ENCODE peak calls at places on chromosomes 5 and 9, in six cellular contexts. One of them, this sample, is unnamed.

GRCh38 chr5:40570408-40571129 is 109.1 kb upstream of the PTGER4 start:
- DNase-seq in GM20000: peak
- DNase-seq in endothelial cell: no peak
- DNase-seq in nephron progenitor cell: no peak
- DNase-seq in OCI-LY7: peak
- DNase-seq in fibroblast of mammary gland: peak
- DNase-seq in this sample: peak

GRCh38 chr5:175022286-175022685 is 297.9 kb downstream of the MSX2 start:
- DNase-seq in GM20000: no peak
- DNase-seq in endothelial cell: no peak
- DNase-seq in nephron progenitor cell: no peak
- DNase-seq in OCI-LY7: no peak
- DNase-seq in fibroblast of mammary gland: no peak
- DNase-seq in this sample: no peak

GRCh38 chr5:173474881-173475287 is 141.6 kb downstream of the BOD1 start:
- DNase-seq in GM20000: no peak
- DNase-seq in endothelial cell: no peak
- DNase-seq in nephron progenitor cell: no peak
- DNase-seq in OCI-LY7: no peak
- DNase-seq in fibroblast of mammary gland: peak
- DNase-seq in this sample: peak

GRCh38 chr5:50814541-50814940 is 148.1 kb downstream of the PARP8 start:
- DNase-seq in GM20000: no peak
- DNase-seq in endothelial cell: no peak
- DNase-seq in nephron progenitor cell: no peak
- DNase-seq in OCI-LY7: no peak
- DNase-seq in fibroblast of mammary gland: no peak
- DNase-seq in this sample: no peak

GRCh38 chr5:113381791-113382190 is 53.0 kb downstream of the TSSK1B start:
- DNase-seq in GM20000: no peak
- DNase-seq in endothelial cell: no peak
- DNase-seq in nephron progenitor cell: no peak
- DNase-seq in OCI-LY7: no peak
- DNase-seq in fibroblast of mammary gland: no peak
- DNase-seq in this sample: no peak

GRCh38 chr9:7234144-7234543 is 476.4 kb downstream of the KDM4C start:
- DNase-seq in GM20000: peak
- DNase-seq in endothelial cell: peak
- DNase-seq in nephron progenitor cell: peak
- DNase-seq in OCI-LY7: peak
- DNase-seq in fibroblast of mammary gland: peak
- DNase-seq in this sample: peak

GRCh38 chr5:83179966-83180365 is 102.6 kb downstream of the XRCC4 start:
- DNase-seq in GM20000: no peak
- DNase-seq in endothelial cell: no peak
- DNase-seq in nephron progenitor cell: no peak
- DNase-seq in OCI-LY7: no peak
- DNase-seq in fibroblast of mammary gland: peak
- DNase-seq in this sample: no peak

GRCh38 chr5:179798144-179798770 is 4.5 kb downstream of the LTC4S start:
- DNase-seq in GM20000: peak
- DNase-seq in endothelial cell: no peak
- DNase-seq in nephron progenitor cell: no peak
- DNase-seq in OCI-LY7: no peak
- DNase-seq in fibroblast of mammary gland: no peak
- DNase-seq in this sample: no peak

GRCh38 chr5:137372386-137373160 is 126.6 kb downstream of the SPOCK1 start:
- DNase-seq in GM20000: no peak
- DNase-seq in endothelial cell: no peak
- DNase-seq in nephron progenitor cell: no peak
- DNase-seq in OCI-LY7: no peak
- DNase-seq in fibroblast of mammary gland: peak
- DNase-seq in this sample: no peak

GRCh38 chr5:958701-959571 is 49.7 kb upstream of the NKD2 start:
- DNase-seq in GM20000: no peak
- DNase-seq in endothelial cell: no peak
- DNase-seq in nephron progenitor cell: no peak
- DNase-seq in OCI-LY7: no peak
- DNase-seq in fibroblast of mammary gland: peak
- DNase-seq in this sample: peak

GRCh38 chr5:71938886-71939285 is 168.4 kb upstream of the MAP1B start:
- DNase-seq in GM20000: no peak
- DNase-seq in endothelial cell: no peak
- DNase-seq in nephron progenitor cell: no peak
- DNase-seq in OCI-LY7: no peak
- DNase-seq in fibroblast of mammary gland: no peak
- DNase-seq in this sample: peak

GRCh38 chr9:123336455-123336854 is 19.5 kb upstream of the CRB2 start:
- DNase-seq in GM20000: no peak
- DNase-seq in endothelial cell: no peak
- DNase-seq in nephron progenitor cell: no peak
- DNase-seq in OCI-LY7: peak
- DNase-seq in fibroblast of mammary gland: no peak
- DNase-seq in this sample: peak

GRCh38 chr5:76083555-76084495 is 642 bp downstream of the SV2C start:
- DNase-seq in GM20000: peak
- DNase-seq in endothelial cell: peak
- DNase-seq in nephron progenitor cell: peak
- DNase-seq in OCI-LY7: no peak
- DNase-seq in fibroblast of mammary gland: no peak
- DNase-seq in this sample: no peak

GRCh38 chr5:95646569-95647330 is at the start of gene RFESD:
- DNase-seq in GM20000: peak
- DNase-seq in endothelial cell: peak
- DNase-seq in nephron progenitor cell: peak
- DNase-seq in OCI-LY7: peak
- DNase-seq in fibroblast of mammary gland: peak
- DNase-seq in this sample: peak
- TF ChIP-seq CTCF in GM20000: no peak
- TF ChIP-seq CTCF in endothelial cell: no peak
- TF ChIP-seq CTCF in nephron progenitor cell: no peak
- TF ChIP-seq CTCF in OCI-LY7: peak
- TF ChIP-seq CTCF in fibroblast of mammary gland: no peak
- TF ChIP-seq CTCF in this sample: no peak

GRCh38 chr9:137613259-137613658 is 5.5 kb upstream of the EHMT1 start:
- DNase-seq in GM20000: no peak
- DNase-seq in endothelial cell: no peak
- DNase-seq in nephron progenitor cell: no peak
- DNase-seq in OCI-LY7: no peak
- DNase-seq in fibroblast of mammary gland: no peak
- DNase-seq in this sample: no peak

GRCh38 chr9:137612741-137613142 is 6.1 kb upstream of the EHMT1 start:
- DNase-seq in GM20000: no peak
- DNase-seq in endothelial cell: no peak
- DNase-seq in nephron progenitor cell: no peak
- DNase-seq in OCI-LY7: no peak
- DNase-seq in fibroblast of mammary gland: no peak
- DNase-seq in this sample: no peak

GRCh38 chr9:137613738-137614523 is 4.9 kb upstream of the EHMT1 start:
- DNase-seq in GM20000: no peak
- DNase-seq in endothelial cell: no peak
- DNase-seq in nephron progenitor cell: no peak
- DNase-seq in OCI-LY7: no peak
- DNase-seq in fibroblast of mammary gland: no peak
- DNase-seq in this sample: no peak

GRCh38 chr9:137615387-137615871 is 3.4 kb upstream of the EHMT1 start:
- DNase-seq in GM20000: no peak
- DNase-seq in endothelial cell: no peak
- DNase-seq in nephron progenitor cell: no peak
- DNase-seq in OCI-LY7: no peak
- DNase-seq in fibroblast of mammary gland: no peak
- DNase-seq in this sample: no peak

GRCh38 chr9:137614631-137615386 is 4.0 kb upstream of the EHMT1 start:
- DNase-seq in GM20000: no peak
- DNase-seq in endothelial cell: no peak
- DNase-seq in nephron progenitor cell: no peak
- DNase-seq in OCI-LY7: no peak
- DNase-seq in fibroblast of mammary gland: no peak
- DNase-seq in this sample: no peak
- TF ChIP-seq CTCF in GM20000: no peak
- TF ChIP-seq CTCF in endothelial cell: no peak
- TF ChIP-seq CTCF in nephron progenitor cell: no peak
- TF ChIP-seq CTCF in OCI-LY7: no peak
- TF ChIP-seq CTCF in fibroblast of mammary gland: no peak
- TF ChIP-seq CTCF in this sample: no peak

DNA sequence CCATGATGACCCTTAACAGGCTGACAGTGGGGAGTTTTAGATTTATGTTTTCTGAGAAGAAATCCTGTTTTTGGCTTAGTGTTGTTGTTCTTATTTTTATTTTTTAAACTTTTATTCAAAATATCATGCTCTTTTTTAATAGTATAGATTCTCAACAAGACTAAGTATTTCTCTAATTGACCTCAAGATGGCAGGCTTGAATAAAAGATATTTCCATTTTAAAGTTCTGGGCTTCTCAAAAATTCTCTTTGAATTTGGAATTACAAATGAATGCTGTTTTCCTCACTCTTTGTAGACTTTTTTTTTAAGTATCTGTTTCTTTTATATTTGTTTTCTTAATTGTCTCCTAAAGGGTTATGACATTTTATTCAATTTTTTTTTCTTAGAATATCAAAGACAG is 50.0 kb upstream of the SH3GL2 start:
- DNase-seq in GM20000: no peak
- DNase-seq in endothelial cell: no peak
- DNase-seq in nephron progenitor cell: no peak
- DNase-seq in OCI-LY7: peak
- DNase-seq in fibroblast of mammary gland: peak
- DNase-seq in this sample: no peak
- TF ChIP-seq CTCF in GM20000: no peak
- TF ChIP-seq CTCF in endothelial cell: peak
- TF ChIP-seq CTCF in nephron progenitor cell: peak
- TF ChIP-seq CTCF in OCI-LY7: peak
- TF ChIP-seq CTCF in fibroblast of mammary gland: peak
- TF ChIP-seq CTCF in this sample: peak

GRCh38 chr5:10091701-10092100 is 158.0 kb downstream of the ATPSCKMT start:
- DNase-seq in GM20000: no peak
- DNase-seq in endothelial cell: no peak
- DNase-seq in nephron progenitor cell: no peak
- DNase-seq in OCI-LY7: no peak
- DNase-seq in fibroblast of mammary gland: no peak
- DNase-seq in this sample: no peak
- TF ChIP-seq CTCF in GM20000: no peak
- TF ChIP-seq CTCF in endothelial cell: no peak
- TF ChIP-seq CTCF in nephron progenitor cell: no peak
- TF ChIP-seq CTCF in OCI-LY7: no peak
- TF ChIP-seq CTCF in fibroblast of mammary gland: no peak
- TF ChIP-seq CTCF in this sample: no peak

GRCh38 chr9:5110867-5111681 is 74.4 kb downstream of the INSL6 start:
- DNase-seq in GM20000: peak
- DNase-seq in endothelial cell: no peak
- DNase-seq in nephron progenitor cell: no peak
- DNase-seq in OCI-LY7: no peak
- DNase-seq in fibroblast of mammary gland: no peak
- DNase-seq in this sample: no peak
- TF ChIP-seq CTCF in GM20000: no peak
- TF ChIP-seq CTCF in endothelial cell: no peak
- TF ChIP-seq CTCF in nephron progenitor cell: no peak
- TF ChIP-seq CTCF in OCI-LY7: no peak
- TF ChIP-seq CTCF in fibroblast of mammary gland: no peak
- TF ChIP-seq CTCF in this sample: no peak

DNA sequence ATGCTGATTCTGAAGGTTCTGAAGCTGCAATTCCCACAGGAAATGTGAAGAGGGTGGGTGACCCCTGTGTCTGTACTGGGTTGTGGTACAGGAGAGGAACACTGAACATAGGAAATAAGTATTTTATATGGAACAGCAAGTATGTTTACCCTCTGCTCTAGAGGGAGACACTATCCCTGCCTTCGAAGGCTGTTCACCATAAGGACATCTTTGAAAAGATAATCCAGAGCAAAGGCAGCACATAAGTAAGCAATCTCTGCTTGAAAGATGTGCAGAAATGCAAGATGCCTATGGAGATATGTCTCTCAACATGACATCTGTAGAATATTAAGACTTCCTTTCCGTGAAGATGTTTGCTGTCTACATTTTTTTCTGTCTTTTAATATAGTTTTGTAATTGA is 184.4 kb upstream of the EFNA5 start:
- DNase-seq in GM20000: no peak
- DNase-seq in endothelial cell: no peak
- DNase-seq in nephron progenitor cell: no peak
- DNase-seq in OCI-LY7: no peak
- DNase-seq in fibroblast of mammary gland: peak
- DNase-seq in this sample: no peak
- TF ChIP-seq CTCF in GM20000: no peak
- TF ChIP-seq CTCF in endothelial cell: no peak
- TF ChIP-seq CTCF in nephron progenitor cell: no peak
- TF ChIP-seq CTCF in OCI-LY7: no peak
- TF ChIP-seq CTCF in fibroblast of mammary gland: peak
- TF ChIP-seq CTCF in this sample: no peak

GRCh38 chr5:59186623-59187022 is 603.7 kb downstream of the RAB3C start:
- DNase-seq in GM20000: no peak
- DNase-seq in endothelial cell: no peak
- DNase-seq in nephron progenitor cell: no peak
- DNase-seq in OCI-LY7: no peak
- DNase-seq in fibroblast of mammary gland: peak
- DNase-seq in this sample: no peak

GRCh38 chr5:59188415-59189225 is 605.7 kb downstream of the RAB3C start:
- DNase-seq in GM20000: peak
- DNase-seq in endothelial cell: peak
- DNase-seq in nephron progenitor cell: peak
- DNase-seq in OCI-LY7: peak
- DNase-seq in fibroblast of mammary gland: peak
- DNase-seq in this sample: peak

GRCh38 chr5:59184769-59185168 is 601.9 kb downstream of the RAB3C start:
- DNase-seq in GM20000: no peak
- DNase-seq in endothelial cell: no peak
- DNase-seq in nephron progenitor cell: no peak
- DNase-seq in OCI-LY7: no peak
- DNase-seq in fibroblast of mammary gland: no peak
- DNase-seq in this sample: no peak

GRCh38 chr5:59187772-59188347 is 605.0 kb downstream of the RAB3C start:
- DNase-seq in GM20000: no peak
- DNase-seq in endothelial cell: no peak
- DNase-seq in nephron progenitor cell: no peak
- DNase-seq in OCI-LY7: no peak
- DNase-seq in fibroblast of mammary gland: peak
- DNase-seq in this sample: no peak

GRCh38 chr5:59185757-59186385 is 603.0 kb downstream of the RAB3C start:
- DNase-seq in GM20000: no peak
- DNase-seq in endothelial cell: no peak
- DNase-seq in nephron progenitor cell: no peak
- DNase-seq in OCI-LY7: no peak
- DNase-seq in fibroblast of mammary gland: no peak
- DNase-seq in this sample: no peak
- TF ChIP-seq CTCF in GM20000: no peak
- TF ChIP-seq CTCF in endothelial cell: no peak
- TF ChIP-seq CTCF in nephron progenitor cell: no peak
- TF ChIP-seq CTCF in OCI-LY7: peak
- TF ChIP-seq CTCF in fibroblast of mammary gland: no peak
- TF ChIP-seq CTCF in this sample: no peak

GRCh38 chr9:135961277-135961705 is at the start of gene UBAC1:
- DNase-seq in GM20000: peak
- DNase-seq in endothelial cell: peak
- DNase-seq in nephron progenitor cell: peak
- DNase-seq in OCI-LY7: peak
- DNase-seq in fibroblast of mammary gland: peak
- DNase-seq in this sample: peak
- TF ChIP-seq CTCF in GM20000: peak
- TF ChIP-seq CTCF in endothelial cell: peak
- TF ChIP-seq CTCF in nephron progenitor cell: no peak
- TF ChIP-seq CTCF in OCI-LY7: peak
- TF ChIP-seq CTCF in fibroblast of mammary gland: no peak
- TF ChIP-seq CTCF in this sample: peak